ENCODE peak calls at places on chromosomes 4 and X, in seven cellular contexts. J is stimulated activated CD8-positive, alpha-beta memory T cell treated with anti-CD3 and anti-CD28 coated beads, Interleukin-4, amount 100 ng/mL, for 4 hours; D is NCI-H2081; G is stimulated activated CD4-positive, alpha-beta T cell treated with anti-CD3 and anti-CD28 coated beads, Interleukin-4, amount 100 ng/mL, for 48 hours; O is ELR; P is BE2C; N is kidney tubule cell. X is an unnamed sample.

GRCh38 chr4:82373816-82374740 is at the start of gene HNRNPD:
- DNase-seq in J (peak; percentile 89), D (peak; percentile 98), G (peak; percentile 88), O (peak; percentile 99), P (peak; percentile 99), N (peak; percentile 100), X (peak; percentile 94)

GRCh38 chr4:143097751-143098150 is 87.0 kb upstream of the USP38 start:
- DNase-seq in J (no peak), D (no peak), G (no peak), O (no peak), P (no peak), N (no peak), X (no peak)

GRCh38 chrX:22300130-22300529 is 27.4 kb downstream of the CBLL2 start:
- DNase-seq in J (no peak), D (peak; percentile 64), G (no peak), O (peak; percentile 40), P (peak; percentile 54), N (peak; percentile 58), X (no peak)

GRCh38 chrX:78123190-78123589 is 16.3 kb downstream of the TAF9B start:
- DNase-seq in J (peak; percentile 7), D (no peak), G (no peak), O (peak; percentile 67), P (no peak), N (peak; percentile 85), X (no peak)

GRCh38 chrX:110699109-110699508 is 96.5 kb downstream of the CHRDL1 start:
- DNase-seq in J (no peak), D (no peak), G (no peak), O (peak; percentile 67), P (no peak), N (peak; percentile 53), X (no peak)

GRCh38 chrX:9204560-9204959 is 170.6 kb upstream of the FAM9B start:
- DNase-seq in J (no peak), D (no peak), G (no peak), O (peak; percentile 50), P (no peak), N (peak; percentile 60), X (no peak)

GRCh38 chrX:74540635-74541249 is 73.7 kb downstream of the RLIM start:
- DNase-seq in J (no peak), D (no peak), G (no peak), O (no peak), P (no peak), N (no peak), X (no peak)

GRCh38 chr4:136873555-136873954 is 658.7 kb downstream of the PCDH18 start:
- DNase-seq in J (no peak), D (no peak), G (no peak), O (no peak), P (no peak), N (peak; percentile 26), X (no peak)

GRCh38 chr4:167578906-167579305 is 344.6 kb upstream of the SPOCK3 start:
- DNase-seq in J (no peak), D (peak; percentile 7), G (no peak), O (peak; percentile 36), P (no peak), N (no peak), X (no peak)

GRCh38 chrX:150813922-150814321 is 84.5 kb downstream of the CD99L2 start:
- DNase-seq in J (no peak), D (no peak), G (no peak), O (peak; percentile 1), P (no peak), N (no peak), X (no peak)

GRCh38 chr4:166318810-166319525 is 445.9 kb downstream of the TLL1 start:
- DNase-seq in J (no peak), D (no peak), G (no peak), O (peak; percentile 90), P (no peak), N (peak; percentile 80), X (no peak)

GRCh38 chr4:69910016-69910782 is 20.7 kb upstream of the CSN1S1 start:
- DNase-seq in J (no peak), D (no peak), G (no peak), O (peak; percentile 4), P (no peak), N (no peak), X (no peak)

GRCh38 chr4:14871676-14872430 is 130.4 kb upstream of the CPEB2 start:
- DNase-seq in J (no peak), D (peak; percentile 45), G (peak; percentile 23), O (peak; percentile 40), P (peak; percentile 34), N (peak; percentile 92), X (no peak)

GRCh38 chrX:128818690-128819089 is 704.6 kb downstream of the SMARCA1 start:
- DNase-seq in J (no peak), D (no peak), G (no peak), O (no peak), P (no peak), N (peak; percentile 1), X (no peak)

GRCh38 chr4:107034091-107034698 is 1.9 kb downstream of the DKK2 start:
- DNase-seq in J (no peak), D (no peak), G (no peak), O (peak; percentile 60), P (peak; percentile 74), N (peak; percentile 11), X (no peak)

GRCh38 chr4:94939791-94940530 is 182.2 kb downstream of the BMPR1B start:
- DNase-seq in J (no peak), D (no peak), G (no peak), O (no peak), P (no peak), N (no peak), X (no peak)

GRCh38 chr4:61204353-61204752 is 4.2 kb downstream of the ADGRL3 start:
- DNase-seq in J (no peak), D (peak; percentile 38), G (no peak), O (peak; percentile 81), P (no peak), N (peak; percentile 88), X (no peak)

GRCh38 chr4:1997712-1998111 is 11.1 kb downstream of the NELFA start:
- DNase-seq in J (no peak), D (no peak), G (no peak), O (no peak), P (no peak), N (no peak), X (no peak)

GRCh38 chrX:42694260-42694815 is 83.6 kb downstream of the PPP1R2C start:
- DNase-seq in J (no peak), D (no peak), G (no peak), O (no peak), P (no peak), N (peak; percentile 70), X (no peak)

GRCh38 chr4:131509521-131509920 is 1639.6 kb upstream of the PCDH10 start:
- DNase-seq in J (no peak), D (no peak), G (no peak), O (peak; percentile 40), P (no peak), N (no peak), X (no peak)

GRCh38 chr4:184409911-184410692 is 64.2 kb downstream of the IRF2 start:
- DNase-seq in J (peak; percentile 16), D (no peak), G (no peak), O (no peak), P (no peak), N (no peak), X (no peak)

GRCh38 chr4:120025516-120025915 is 41.1 kb downstream of the MAD2L1 start:
- DNase-seq in J (no peak), D (no peak), G (no peak), O (no peak), P (no peak), N (no peak), X (no peak)

GRCh38 chr4:101952985-101953384 is 162.5 kb downstream of the BANK1 start:
- DNase-seq in J (no peak), D (no peak), G (no peak), O (no peak), P (no peak), N (no peak), X (no peak)

GRCh38 chr4:153023692-153024394 is 87.7 kb downstream of the FHDC1 start:
- DNase-seq in J (no peak), D (no peak), G (no peak), O (no peak), P (no peak), N (no peak), X (no peak)

GRCh38 chr4:147351083-147351787 is 129.7 kb upstream of the EDNRA start:
- DNase-seq in J (no peak), D (no peak), G (no peak), O (peak; percentile 65), P (no peak), N (no peak), X (no peak)

GRCh38 chr4:153465583-153465921 is 608 bp upstream of the TMEM131L start:
- DNase-seq in J (no peak), D (peak; percentile 68), G (no peak), O (peak; percentile 71), P (peak; percentile 49), N (peak; percentile 63), X (peak; percentile 23)

GRCh38 chrX:68588653-68589371 is 58.7 kb upstream of the STARD8 start:
- DNase-seq in J (no peak), D (no peak), G (no peak), O (peak; percentile 67), P (no peak), N (peak; percentile 17), X (no peak)

GRCh38 chr4:185232370-185232769 is 23.0 kb downstream of the SNX25 start:
- DNase-seq in J (no peak), D (no peak), G (no peak), O (peak; percentile 40), P (peak; percentile 63), N (peak; percentile 91), X (no peak)

GRCh38 chr4:112739442-112739841 is 102.5 kb downstream of the LARP7 start:
- DNase-seq in J (no peak), D (no peak), G (no peak), O (no peak), P (no peak), N (no peak), X (no peak)

GRCh38 chrX:155068165-155068564 is 2.8 kb downstream of the CMC4 start:
- DNase-seq in J (no peak), D (no peak), G (no peak), O (peak; percentile 84), P (no peak), N (peak; percentile 72), X (no peak)

GRCh38 chr4:79623125-79623905 is 215.3 kb upstream of the GK2 start:
- DNase-seq in J (no peak), D (no peak), G (no peak), O (peak; percentile 14), P (peak; percentile 10), N (no peak), X (no peak)